ENCODE peak calls at places on chromosomes 4 and X, in five cellular contexts. C, Z, A, L and J are unnamed samples.

GRCh38 chr4:183407128-183407585 is 37.3 kb upstream of the CDKN2AIP start:
- DNase-seq in C (peak; percentile 64), Z (peak; percentile 40), A (no peak), L (peak; percentile 51), J (no peak)

GRCh38 chr4:86280246-86280645 is 79.6 kb downstream of the MAPK10 start:
- DNase-seq in C (no peak), Z (no peak), A (no peak), L (no peak), J (no peak)

GRCh38 chr4:26839016-26839415 is 21.6 kb upstream of the STIM2 start:
- DNase-seq in C (peak; percentile 26), Z (no peak), A (no peak), L (no peak), J (no peak)

GRCh38 chr4:26871611-26872010 is 11.0 kb downstream of the STIM2 start:
- DNase-seq in C (peak; percentile 31), Z (no peak), A (no peak), L (no peak), J (no peak)

GRCh38 chr4:184361443-184361842 is 112.9 kb downstream of the IRF2 start:
- DNase-seq in C (peak; percentile 67), Z (no peak), A (no peak), L (no peak), J (no peak)

GRCh38 chrX:46125139-46125538 is 420.1 kb downstream of the ZNF674 start:
- DNase-seq in C (no peak), Z (no peak), A (no peak), L (no peak), J (no peak)

GRCh38 chr4:23782778-23783455 is 106.9 kb downstream of the PPARGC1A start:
- DNase-seq in C (no peak), Z (no peak), A (no peak), L (no peak), J (no peak)

GRCh38 chrX:48683411-48683982 is at the start of gene WAS:
- DNase-seq in C (no peak), Z (no peak), A (no peak), L (no peak), J (no peak)

GRCh38 chr4:5361968-5362367 is 310.7 kb downstream of the STK32B start:
- DNase-seq in C (peak; percentile 38), Z (no peak), A (no peak), L (no peak), J (no peak)

GRCh38 chrX:18984381-18985185 is 669 bp upstream of the PHKA2 start:
- DNase-seq in C (peak; percentile 52), Z (peak; percentile 81), A (no peak), L (no peak), J (no peak)

GRCh38 chr4:64598068-64598467 is 188.8 kb upstream of the TECRL start:
- DNase-seq in C (no peak), Z (no peak), A (no peak), L (no peak), J (no peak)

GRCh38 chr4:184437988-184438774 is 36.2 kb downstream of the IRF2 start:
- DNase-seq in C (peak; percentile 17), Z (no peak), A (no peak), L (no peak), J (no peak)

GRCh38 chrX:40734956-40735317 is 405 bp downstream of the MED14 start:
- DNase-seq in C (no peak), Z (peak; percentile 21), A (no peak), L (no peak), J (no peak)

GRCh38 chrX:32893751-32894150 is 317.6 kb downstream of the DMD start:
- DNase-seq in C (no peak), Z (no peak), A (no peak), L (no peak), J (no peak)

GRCh38 chr4:25283948-25284347 is 28.6 kb upstream of the ZCCHC4 start:
- DNase-seq in C (no peak), Z (no peak), A (no peak), L (no peak), J (no peak)

GRCh38 chr4:177281544-177281943 is 28.1 kb upstream of the NEIL3 start:
- DNase-seq in C (peak; percentile 11), Z (no peak), A (no peak), L (no peak), J (no peak)

GRCh38 chr4:170083546-170083945 is 6.2 kb downstream of the AADAT start:
- DNase-seq in C (no peak), Z (no peak), A (no peak), L (no peak), J (no peak)

GRCh38 chrX:56313308-56313707 is 81.2 kb downstream of the KLF8 start:
- DNase-seq in C (no peak), Z (no peak), A (no peak), L (no peak), J (no peak)

GRCh38 chr4:1559896-1560650 is 124.0 kb downstream of the FAM53A start:
- DNase-seq in C (no peak), Z (no peak), A (no peak), L (no peak), J (no peak)

GRCh38 chr4:110926841-110927400 is 304.0 kb upstream of the PITX2 start:
- DNase-seq in C (no peak), Z (no peak), A (no peak), L (no peak), J (no peak)

GRCh38 chr4:40923326-40924095 is 173.8 kb downstream of the NSUN7 start:
- DNase-seq in C (no peak), Z (no peak), A (no peak), L (no peak), J (no peak)

GRCh38 chrX:69070949-69071650 is 94.2 kb downstream of the PJA1 start:
- DNase-seq in C (no peak), Z (no peak), A (no peak), L (no peak), J (no peak)

GRCh38 chrX:24294619-24295018 is 19.2 kb downstream of the SUPT20HL2 start:
- DNase-seq in C (no peak), Z (no peak), A (no peak), L (no peak), J (no peak)

GRCh38 chr4:86755388-86755787 is 93.8 kb downstream of the SLC10A6 start:
- DNase-seq in C (no peak), Z (no peak), A (no peak), L (no peak), J (no peak)

GRCh38 chr4:188903995-188904394 is 764.8 kb downstream of the TRIML1 start:
- DNase-seq in C (peak; percentile 12), Z (no peak), A (no peak), L (no peak), J (no peak)

GRCh38 chr4:27398911-27399310 is 538.3 kb downstream of the STIM2 start:
- DNase-seq in C (no peak), Z (no peak), A (no peak), L (no peak), J (no peak)

GRCh38 chr4:100880012-100880411 is 362.2 kb upstream of the EMCN start:
- DNase-seq in C (no peak), Z (no peak), A (no peak), L (no peak), J (no peak)

GRCh38 chrX:119685225-119686066 is 7.5 kb downstream of the SEPTIN6 start:
- DNase-seq in C (no peak), Z (no peak), A (no peak), L (no peak), J (no peak)

GRCh38 chr4:184722798-184723197 is 11.1 kb downstream of the CENPU start:
- DNase-seq in C (no peak), Z (no peak), A (no peak), L (no peak), J (no peak)

GRCh38 chr4:143481361-143481760 is 32.1 kb upstream of the SMARCA5 start:
- DNase-seq in C (no peak), Z (no peak), A (no peak), L (no peak), J (no peak)

GRCh38 chr4:130183096-130183495 is 1087.1 kb downstream of the C4orf33 start:
- DNase-seq in C (no peak), Z (no peak), A (no peak), L (no peak), J (no peak)

GRCh38 chr4:85725727-85726170 is 250.8 kb downstream of the ARHGAP24 start:
- DNase-seq in C (no peak), Z (no peak), A (no peak), L (no peak), J (no peak)

GRCh38 chr4:7238300-7238960 is 46.1 kb downstream of the SORCS2 start:
- DNase-seq in C (no peak), Z (no peak), A (no peak), L (no peak), J (no peak)
- TF ChIP-seq CTCF in C (peak; percentile 2), Z (no peak), A (no peak), L (no peak), J (peak; percentile 10)

DNA sequence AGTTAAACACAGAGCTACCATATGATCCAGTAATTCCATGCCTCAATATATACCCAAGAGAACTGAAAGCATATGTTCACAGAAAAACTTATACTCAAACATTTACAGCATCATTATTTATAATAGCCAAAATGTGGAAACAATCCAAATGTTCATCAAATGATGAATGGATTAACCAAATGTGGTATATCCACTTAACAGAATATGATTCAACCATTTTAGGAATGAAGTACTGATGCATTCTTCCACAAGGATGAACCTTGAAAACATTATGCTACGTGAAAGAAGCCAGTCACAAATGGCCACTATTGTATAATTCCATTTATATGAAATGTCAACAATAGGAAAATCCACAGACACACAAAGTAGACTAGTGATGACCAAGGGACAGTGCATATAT is 603.7 kb downstream of the IQCM start:
- DNase-seq in C (peak; percentile 34), Z (no peak), A (no peak), L (no peak), J (no peak)
- H3K4me3 ChIP-seq in C (no peak overlapping the region), Z (no peak overlapping the region), A (no peak overlapping the region), L (no peak overlapping the region), J (no peak overlapping the region)

DNA sequence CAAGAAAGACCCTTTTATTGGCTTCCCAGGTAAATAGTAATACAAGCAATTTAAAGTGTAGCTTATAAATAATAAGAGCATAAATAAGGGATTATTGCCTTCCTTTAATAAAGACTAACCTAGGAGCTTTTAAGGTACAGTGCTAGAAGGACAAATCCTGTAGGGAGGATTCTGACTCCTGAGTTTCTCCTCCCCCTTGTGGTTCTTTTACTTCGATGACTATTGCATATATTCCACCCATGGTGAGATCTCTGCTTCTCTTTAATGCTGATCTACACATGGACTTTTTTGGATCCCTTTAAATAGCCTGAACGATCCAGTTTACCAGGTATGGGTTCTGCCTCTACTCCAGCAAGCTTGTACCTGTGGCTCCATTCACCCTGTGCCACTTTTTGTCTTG is 2.5 kb downstream of the GALNT7 start:
- DNase-seq in C (peak; percentile 52), Z (peak; percentile 57), A (no peak), L (no peak), J (no peak)
- TF ChIP-seq CTCF in C (peak; percentile 33), Z (peak; percentile 26), A (peak; percentile 42), L (peak; percentile 23), J (peak; percentile 25)

DNA sequence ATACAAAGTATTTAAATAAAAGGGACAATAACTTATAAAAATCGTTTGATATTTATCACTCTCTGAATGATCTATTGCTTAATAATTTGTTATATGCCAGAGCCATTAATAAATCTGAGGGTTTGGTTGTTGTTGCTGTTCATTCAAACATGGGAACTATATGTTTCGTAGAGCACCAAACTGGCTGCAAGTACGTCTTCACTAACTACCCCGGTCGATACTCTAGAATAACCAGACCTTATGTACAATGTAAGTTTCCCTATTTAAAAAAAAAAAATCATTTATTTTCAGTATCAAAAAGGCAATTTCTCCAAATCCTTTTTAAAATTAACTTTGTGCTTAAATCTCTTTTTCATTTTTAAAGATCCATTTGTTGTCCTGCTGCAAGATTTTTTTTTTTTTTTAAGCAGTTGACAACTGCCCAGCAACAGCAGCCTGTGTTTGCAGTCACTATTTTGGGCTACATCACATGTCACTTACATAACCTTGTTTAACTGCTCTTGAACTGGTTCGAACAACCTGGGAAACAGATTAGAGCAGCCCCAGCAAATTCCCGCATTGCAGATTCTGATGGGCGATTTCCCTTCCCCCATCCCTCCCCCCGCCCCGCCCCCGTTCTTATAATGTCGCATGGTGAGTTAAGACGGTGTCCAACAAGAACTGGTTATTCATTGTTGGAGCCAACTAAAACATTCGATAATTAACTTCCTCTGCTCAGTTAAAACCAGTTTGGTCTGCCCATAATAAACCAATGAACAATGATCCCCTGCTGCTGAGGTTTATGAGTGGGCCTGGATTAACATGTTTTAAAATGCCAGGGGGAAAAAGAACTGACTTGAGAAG is 238.9 kb downstream of the NR3C2 start:
- DNase-seq in C (no peak), Z (no peak), A (peak; percentile 51), L (no peak), J (no peak)
- H3K4me3 ChIP-seq in C (no peak overlapping the region), Z (no peak overlapping the region), A (no peak overlapping the region), L (no peak overlapping the region), J (no peak overlapping the region)